ENCODE peak calls at places on chromosomes 6 and 20, in four cellular contexts. T is A549, S is HepG2, V is K562. X is an unnamed sample.

GRCh38 chr6:137846772-137847313 is 20.2 kb upstream of the TNFAIP3 start:
- DNase-seq in S (no peak), T (no peak), V (no peak), X (no peak)

GRCh38 chr6:52183131-52183530 is 3.0 kb upstream of the IL17A start:
- DNase-seq in V (no peak), T (no peak), S (no peak), X (no peak)

GRCh38 chr6:40307712-40308111 is 279.5 kb downstream of the LRFN2 start:
- DNase-seq in T (no peak), V (no peak), S (no peak), X (no peak)

GRCh38 chr20:45967551-45968080 is 4.4 kb downstream of the ZNF335 start:
- DNase-seq in T (no peak), S (no peak), V (no peak), X (no peak)

GRCh38 chr6:104885518-104886043 is 25.9 kb upstream of the HACE1 start:
- DNase-seq in V (no peak), T (no peak), S (no peak), X (no peak)

GRCh38 chr6:149306967-149307366 is 10.5 kb upstream of the TAB2 start:
- DNase-seq in T (no peak), S (no peak), V (no peak), X (no peak)

GRCh38 chr6:7219310-7219709 is 93.7 kb downstream of the SSR1 start:
- DNase-seq in T (no peak), V (peak), S (peak), X (no peak)

GRCh38 chr6:103268335-103268734 is 1591.4 kb downstream of the HACE1 start:
- DNase-seq in S (no peak), V (no peak), T (no peak), X (no peak)

GRCh38 chr6:22236626-22237414 is 60.0 kb downstream of the PRL start:
- DNase-seq in V (no peak), S (no peak), T (peak), X (no peak)

GRCh38 chr6:164164921-164165320 is 750.4 kb downstream of the QKI start:
- DNase-seq in S (no peak), T (no peak), V (no peak), X (no peak)

GRCh38 chr6:152952045-152952444 is 30.8 kb downstream of the FBXO5 start:
- DNase-seq in T (no peak), V (no peak), S (peak), X (no peak)

GRCh38 chr6:133918208-133918930 is 29.5 kb downstream of the TCF21 start:
- DNase-seq in V (no peak), S (no peak), T (no peak), X (no peak)

GRCh38 chr6:29447670-29448069 is 8.6 kb downstream of the OR10C1 start:
- DNase-seq in T (no peak), S (no peak), V (no peak), X (no peak)

GRCh38 chr20:10554285-10554684 is 119.2 kb downstream of the SLX4IP start:
- DNase-seq in V (no peak), S (no peak), T (no peak), X (no peak)

GRCh38 chr20:10555865-10556308 is 117.9 kb downstream of the JAG1 start:
- DNase-seq in T (peak), V (no peak), S (peak), X (no peak)

GRCh38 chr20:10551732-10552724 is 116.9 kb downstream of the SLX4IP start:
- DNase-seq in V (no peak), S (no peak), T (no peak), X (no peak)

GRCh38 chr20:10555393-10555792 is 118.4 kb downstream of the JAG1 start:
- DNase-seq in V (no peak), S (no peak), T (no peak), X (no peak)

GRCh38 chr20:10553326-10553984 is 118.3 kb downstream of the SLX4IP start:
- DNase-seq in S (peak), V (peak), T (peak), X (no peak)
- TF ChIP-seq HDAC2 in S (no peak), V (no peak), T (no peak), X (no peak)

GRCh38 chr6:72554203-72554564 is 67.7 kb upstream of the KCNQ5 start:
- DNase-seq in T (peak), V (no peak), S (no peak), X (no peak)
- TF ChIP-seq CEBPB in T (no peak), V (no peak), S (no peak), X (no peak)

GRCh38 chr6:33181141-33181540 is 11.1 kb downstream of the COL11A2 start:
- DNase-seq in V (no peak), T (no peak), S (no peak), X (no peak)
- TF ChIP-seq ESRRA in V (no peak), T (no peak), S (no peak), X (no peak)

GRCh38 chr20:41617059-41617921 is 887 bp downstream of the CHD6 start:
- DNase-seq in V (no peak), S (peak), T (peak), X (no peak)
- TF ChIP-seq HDAC2 in V (no peak), S (peak), T (no peak), X (no peak)

DNA sequence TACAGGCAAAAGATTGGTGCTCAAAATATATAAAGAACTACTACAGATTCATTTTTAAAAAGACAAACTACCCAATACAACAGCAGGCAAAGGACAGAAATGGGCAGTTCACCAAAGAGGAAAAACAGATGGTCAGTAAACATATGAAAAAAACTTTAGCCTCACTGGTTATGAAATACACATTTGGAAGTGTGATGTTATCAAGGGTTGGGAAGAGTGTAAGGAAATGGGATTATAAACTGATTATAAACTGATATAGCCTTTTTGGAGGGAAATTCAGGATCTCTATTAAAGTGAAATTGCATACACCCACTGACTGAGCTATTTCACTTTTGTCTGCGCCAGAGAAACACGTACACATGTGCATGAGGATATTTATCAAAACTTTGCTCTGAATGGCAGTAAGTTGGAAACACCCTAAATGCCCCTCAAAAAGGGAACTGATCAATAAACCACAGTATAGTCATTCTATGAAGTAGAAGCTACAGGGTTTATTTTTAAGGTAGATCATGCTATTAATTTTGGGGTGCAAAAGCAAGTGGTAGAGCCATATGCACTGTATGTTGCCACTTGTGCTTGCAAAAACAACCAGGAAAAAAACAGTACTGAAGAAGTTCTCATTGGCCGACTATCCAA is 32.2 kb upstream of the ARFGEF2 start:
- DNase-seq in S (no peak), V (no peak), T (no peak), X (no peak)
- TF ChIP-seq CEBPB in S (no peak), V (no peak), T (no peak), X (no peak)

GRCh38 chr6:32190946-32191677 is 1.1 kb upstream of the PBX2 start:
- DNase-seq in S (no peak), V (no peak), T (no peak), X (no peak)
- TF ChIP-seq ESRRA in S (no peak), V (no peak), T (no peak), X (no peak)

GRCh38 chr20:53923745-53924369 is 146.5 kb downstream of the BCAS1 start:
- DNase-seq in V (no peak), S (no peak), T (no peak), X (no peak)

GRCh38 chr20:53929399-53929798 is 141.0 kb downstream of the BCAS1 start:
- DNase-seq in V (no peak), S (no peak), T (no peak), X (no peak)

GRCh38 chr20:53927990-53928389 is 142.4 kb downstream of the BCAS1 start:
- DNase-seq in S (no peak), T (no peak), V (no peak), X (no peak)

GRCh38 chr20:53925651-53926401 is 144.6 kb downstream of the BCAS1 start:
- DNase-seq in V (no peak), S (no peak), T (no peak), X (no peak)

DNA sequence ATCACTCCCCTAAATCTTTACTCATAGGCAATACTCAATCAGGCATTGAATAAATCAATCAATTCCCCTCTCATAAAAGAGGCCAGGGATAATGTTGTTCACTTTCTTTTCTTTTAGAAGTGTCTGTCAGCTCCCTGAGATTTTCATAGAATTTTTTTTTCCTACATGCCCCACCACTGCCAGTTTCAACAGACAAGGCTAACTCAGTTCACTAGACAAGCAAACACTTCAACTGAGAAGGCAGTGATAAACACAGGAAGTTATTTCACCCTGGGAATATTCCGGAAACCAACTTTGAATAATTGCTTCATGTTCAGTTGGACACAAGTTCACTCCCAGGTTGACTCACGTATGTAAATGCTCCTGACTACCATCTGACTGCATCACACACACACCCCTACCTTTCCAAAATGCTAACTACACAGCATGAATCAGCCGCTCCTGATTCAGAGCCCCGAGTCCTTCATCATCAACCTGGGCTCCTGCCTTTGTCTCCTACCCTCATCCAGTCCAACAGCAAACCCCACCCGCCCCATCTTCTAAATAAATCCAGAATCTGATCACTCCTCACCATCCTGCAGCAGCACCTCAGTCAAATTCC is 143.9 kb downstream of the BCAS1 start:
- DNase-seq in S (peak), V (no peak), T (peak), X (peak)
- TF ChIP-seq HDAC2 in S (peak), V (no peak), T (no peak), X (no peak)

GRCh38 chr6:56995347-56995746 is 40.4 kb downstream of the BEND6 start:
- DNase-seq in S (peak), V (no peak), T (peak), X (no peak)

GRCh38 chr6:56992053-56992452 is 37.1 kb downstream of the BEND6 start:
- DNase-seq in V (no peak), T (no peak), S (no peak), X (no peak)

GRCh38 chr6:56988145-56988544 is 33.2 kb downstream of the BEND6 start:
- DNase-seq in S (no peak), T (no peak), V (no peak), X (no peak)

GRCh38 chr6:56996401-56996800 is 41.5 kb downstream of the BEND6 start:
- DNase-seq in T (no peak), S (no peak), V (no peak), X (no peak)

GRCh38 chr6:56992703-56993102 is 37.8 kb downstream of the BEND6 start:
- DNase-seq in V (no peak), T (no peak), S (no peak), X (no peak)
- TF ChIP-seq CEBPB in V (no peak), T (no peak), S (no peak), X (no peak)

X was measured in GM12878.